ENCODE peak calls at places on chromosomes 6 and 20, in ten cellular contexts. One of them, this sample, is unnamed.
A peak's percentile ranks its signal among the peaks of the same experiment; 100 is the strongest.

GRCh38 chr20:52490715-52491430 is 299.3 kb upstream of the ZFP64 start:
- DNase-seq in NAMALWA: no peak
- DNase-seq in NCI-H1105: no peak
- DNase-seq in stimulated activated CD8-positive, alpha-beta memory T cell treated with anti-CD3 and anti-CD28 coated beads, Interleukin-4, amount 100 ng/mL, for 4 hours: no peak
- DNase-seq in transverse colon: no peak
- DNase-seq in EL: peak; percentile 76
- DNase-seq in pancreas: no peak
- DNase-seq in DMS53: no peak
- DNase-seq in NCI-H187: no peak
- DNase-seq in nucleus accumbens: no peak
- DNase-seq in this sample: peak; percentile 92

GRCh38 chr20:56665806-56666205 is 36.7 kb downstream of the TFAP2C start:
- DNase-seq in NCI-H1105: no peak
- DNase-seq in pancreas: no peak
- DNase-seq in NCI-H187: no peak
- DNase-seq in nucleus accumbens: no peak
- DNase-seq in stimulated activated CD8-positive, alpha-beta memory T cell treated with anti-CD3 and anti-CD28 coated beads, Interleukin-4, amount 100 ng/mL, for 4 hours: no peak
- DNase-seq in DMS53: no peak
- DNase-seq in EL: no peak
- DNase-seq in NAMALWA: no peak
- DNase-seq in transverse colon: no peak
- DNase-seq in this sample: no peak

GRCh38 chr6:46704562-46704961 is 16.9 kb downstream of the TDRD6 start:
- DNase-seq in NCI-H187: no peak
- DNase-seq in DMS53: peak; percentile 81
- DNase-seq in EL: peak; percentile 12
- DNase-seq in NCI-H1105: no peak
- DNase-seq in nucleus accumbens: no peak
- DNase-seq in pancreas: no peak
- DNase-seq in transverse colon: no peak
- DNase-seq in NAMALWA: peak; percentile 42
- DNase-seq in stimulated activated CD8-positive, alpha-beta memory T cell treated with anti-CD3 and anti-CD28 coated beads, Interleukin-4, amount 100 ng/mL, for 4 hours: no peak
- DNase-seq in this sample: peak; percentile 0

GRCh38 chr6:31162463-31163165 is 4.2 kb downstream of the TCF19 start:
- DNase-seq in nucleus accumbens: no peak
- DNase-seq in pancreas: no peak
- DNase-seq in NAMALWA: no peak
- DNase-seq in EL: no peak
- DNase-seq in stimulated activated CD8-positive, alpha-beta memory T cell treated with anti-CD3 and anti-CD28 coated beads, Interleukin-4, amount 100 ng/mL, for 4 hours: no peak
- DNase-seq in NCI-H187: no peak
- DNase-seq in NCI-H1105: no peak
- DNase-seq in DMS53: no peak
- DNase-seq in transverse colon: no peak
- DNase-seq in this sample: no peak

GRCh38 chr6:80165143-80165542 is 58.7 kb downstream of the BCKDHB start:
- DNase-seq in NCI-H187: no peak
- DNase-seq in EL: peak; percentile 41
- DNase-seq in pancreas: no peak
- DNase-seq in NCI-H1105: no peak
- DNase-seq in transverse colon: no peak
- DNase-seq in NAMALWA: no peak
- DNase-seq in stimulated activated CD8-positive, alpha-beta memory T cell treated with anti-CD3 and anti-CD28 coated beads, Interleukin-4, amount 100 ng/mL, for 4 hours: no peak
- DNase-seq in nucleus accumbens: no peak
- DNase-seq in DMS53: peak; percentile 71
- DNase-seq in this sample: no peak

GRCh38 chr20:54103762-54104600 is 33.6 kb upstream of the BCAS1 start:
- DNase-seq in stimulated activated CD8-positive, alpha-beta memory T cell treated with anti-CD3 and anti-CD28 coated beads, Interleukin-4, amount 100 ng/mL, for 4 hours: no peak
- DNase-seq in NAMALWA: no peak
- DNase-seq in transverse colon: peak; percentile 15
- DNase-seq in NCI-H1105: no peak
- DNase-seq in pancreas: no peak
- DNase-seq in NCI-H187: no peak
- DNase-seq in EL: no peak
- DNase-seq in DMS53: no peak
- DNase-seq in nucleus accumbens: no peak
- DNase-seq in this sample: no peak

GRCh38 chr6:15380354-15380753 is 134.5 kb downstream of the JARID2 start:
- DNase-seq in NAMALWA: no peak
- DNase-seq in EL: no peak
- DNase-seq in NCI-H1105: no peak
- DNase-seq in nucleus accumbens: no peak
- DNase-seq in transverse colon: no peak
- DNase-seq in DMS53: no peak
- DNase-seq in stimulated activated CD8-positive, alpha-beta memory T cell treated with anti-CD3 and anti-CD28 coated beads, Interleukin-4, amount 100 ng/mL, for 4 hours: no peak
- DNase-seq in pancreas: no peak
- DNase-seq in NCI-H187: no peak
- DNase-seq in this sample: no peak

GRCh38 chr6:106783631-106784566 is 154.5 kb downstream of the QRSL1 start:
- DNase-seq in stimulated activated CD8-positive, alpha-beta memory T cell treated with anti-CD3 and anti-CD28 coated beads, Interleukin-4, amount 100 ng/mL, for 4 hours: no peak
- DNase-seq in pancreas: no peak
- DNase-seq in nucleus accumbens: no peak
- DNase-seq in DMS53: peak; percentile 31
- DNase-seq in NCI-H187: no peak
- DNase-seq in EL: peak; percentile 56
- DNase-seq in NCI-H1105: no peak
- DNase-seq in NAMALWA: no peak
- DNase-seq in transverse colon: no peak
- DNase-seq in this sample: no peak

GRCh38 chr6:13992417-13993055 is 67.8 kb downstream of the RNF182 start:
- DNase-seq in NAMALWA: no peak
- DNase-seq in transverse colon: no peak
- DNase-seq in nucleus accumbens: no peak
- DNase-seq in NCI-H1105: no peak
- DNase-seq in pancreas: no peak
- DNase-seq in EL: peak; percentile 89
- DNase-seq in NCI-H187: no peak
- DNase-seq in DMS53: peak; percentile 22
- DNase-seq in stimulated activated CD8-positive, alpha-beta memory T cell treated with anti-CD3 and anti-CD28 coated beads, Interleukin-4, amount 100 ng/mL, for 4 hours: no peak
- DNase-seq in this sample: peak; percentile 86

GRCh38 chr20:38728911-38729642 is 4.8 kb downstream of the SLC32A1 start:
- DNase-seq in EL: no peak
- DNase-seq in NCI-H187: peak; percentile 49
- DNase-seq in transverse colon: no peak
- DNase-seq in DMS53: no peak
- DNase-seq in NCI-H1105: no peak
- DNase-seq in nucleus accumbens: no peak
- DNase-seq in stimulated activated CD8-positive, alpha-beta memory T cell treated with anti-CD3 and anti-CD28 coated beads, Interleukin-4, amount 100 ng/mL, for 4 hours: no peak
- DNase-seq in NAMALWA: no peak
- DNase-seq in pancreas: no peak
- DNase-seq in this sample: no peak

GRCh38 chr20:59177266-59178250 is 13.9 kb downstream of the ZNF831 start:
- DNase-seq in nucleus accumbens: no peak
- DNase-seq in DMS53: no peak
- DNase-seq in NCI-H1105: no peak
- DNase-seq in NCI-H187: no peak
- DNase-seq in pancreas: no peak
- DNase-seq in stimulated activated CD8-positive, alpha-beta memory T cell treated with anti-CD3 and anti-CD28 coated beads, Interleukin-4, amount 100 ng/mL, for 4 hours: no peak
- DNase-seq in NAMALWA: no peak
- DNase-seq in EL: no peak
- DNase-seq in transverse colon: no peak
- DNase-seq in this sample: no peak

GRCh38 chr20:58855506-58856314 is 3.2 kb downstream of the GNAS start:
- DNase-seq in EL: no peak
- DNase-seq in NCI-H1105: no peak
- DNase-seq in NAMALWA: no peak
- DNase-seq in transverse colon: no peak
- DNase-seq in nucleus accumbens: no peak
- DNase-seq in pancreas: no peak
- DNase-seq in NCI-H187: no peak
- DNase-seq in stimulated activated CD8-positive, alpha-beta memory T cell treated with anti-CD3 and anti-CD28 coated beads, Interleukin-4, amount 100 ng/mL, for 4 hours: no peak
- DNase-seq in DMS53: no peak
- DNase-seq in this sample: no peak

GRCh38 chr6:23244300-23244699 is 674.9 kb downstream of the HDGFL1 start:
- DNase-seq in EL: peak; percentile 26
- DNase-seq in pancreas: no peak
- DNase-seq in nucleus accumbens: no peak
- DNase-seq in transverse colon: no peak
- DNase-seq in NAMALWA: no peak
- DNase-seq in NCI-H187: no peak
- DNase-seq in stimulated activated CD8-positive, alpha-beta memory T cell treated with anti-CD3 and anti-CD28 coated beads, Interleukin-4, amount 100 ng/mL, for 4 hours: no peak
- DNase-seq in DMS53: no peak
- DNase-seq in NCI-H1105: no peak
- DNase-seq in this sample: peak; percentile 57

GRCh38 chr20:50704971-50705370 is 13.6 kb upstream of the RIPOR3 start:
- DNase-seq in NAMALWA: no peak
- DNase-seq in pancreas: no peak
- DNase-seq in EL: peak; percentile 42
- DNase-seq in nucleus accumbens: no peak
- DNase-seq in NCI-H187: no peak
- DNase-seq in transverse colon: no peak
- DNase-seq in NCI-H1105: no peak
- DNase-seq in DMS53: no peak
- DNase-seq in stimulated activated CD8-positive, alpha-beta memory T cell treated with anti-CD3 and anti-CD28 coated beads, Interleukin-4, amount 100 ng/mL, for 4 hours: no peak
- DNase-seq in this sample: peak; percentile 38

GRCh38 chr6:95978230-95978629 is 37.5 kb upstream of the FUT9 start:
- DNase-seq in NAMALWA: no peak
- DNase-seq in DMS53: peak; percentile 64
- DNase-seq in stimulated activated CD8-positive, alpha-beta memory T cell treated with anti-CD3 and anti-CD28 coated beads, Interleukin-4, amount 100 ng/mL, for 4 hours: no peak
- DNase-seq in NCI-H1105: no peak
- DNase-seq in NCI-H187: no peak
- DNase-seq in transverse colon: no peak
- DNase-seq in EL: no peak
- DNase-seq in nucleus accumbens: no peak
- DNase-seq in pancreas: no peak
- DNase-seq in this sample: no peak

GRCh38 chr20:41524980-41525613 is 93.1 kb downstream of the CHD6 start:
- DNase-seq in DMS53: no peak
- DNase-seq in nucleus accumbens: no peak
- DNase-seq in EL: peak; percentile 61
- DNase-seq in transverse colon: peak; percentile 77
- DNase-seq in pancreas: peak; percentile 82
- DNase-seq in stimulated activated CD8-positive, alpha-beta memory T cell treated with anti-CD3 and anti-CD28 coated beads, Interleukin-4, amount 100 ng/mL, for 4 hours: no peak
- DNase-seq in NAMALWA: no peak
- DNase-seq in NCI-H187: no peak
- DNase-seq in NCI-H1105: peak; percentile 32
- DNase-seq in this sample: peak; percentile 68

GRCh38 chr20:38680492-38681118 is 43.7 kb upstream of the SLC32A1 start:
- DNase-seq in stimulated activated CD8-positive, alpha-beta memory T cell treated with anti-CD3 and anti-CD28 coated beads, Interleukin-4, amount 100 ng/mL, for 4 hours: no peak
- DNase-seq in pancreas: no peak
- DNase-seq in nucleus accumbens: no peak
- DNase-seq in transverse colon: no peak
- DNase-seq in NCI-H187: peak; percentile 8
- DNase-seq in NAMALWA: peak; percentile 43
- DNase-seq in NCI-H1105: no peak
- DNase-seq in EL: peak; percentile 28
- DNase-seq in DMS53: peak; percentile 11
- DNase-seq in this sample: peak; percentile 55

GRCh38 chr6:134247271-134247833 is 70.6 kb downstream of the SGK1 start:
- DNase-seq in DMS53: no peak
- DNase-seq in transverse colon: peak; percentile 19
- DNase-seq in EL: no peak
- DNase-seq in NCI-H187: no peak
- DNase-seq in nucleus accumbens: no peak
- DNase-seq in stimulated activated CD8-positive, alpha-beta memory T cell treated with anti-CD3 and anti-CD28 coated beads, Interleukin-4, amount 100 ng/mL, for 4 hours: peak; percentile 31
- DNase-seq in NCI-H1105: no peak
- DNase-seq in NAMALWA: peak; percentile 23
- DNase-seq in pancreas: no peak
- DNase-seq in this sample: no peak

GRCh38 chr6:135251416-135251815 is 70.3 kb downstream of the MYB start:
- DNase-seq in NCI-H187: peak; percentile 35
- DNase-seq in pancreas: no peak
- DNase-seq in NAMALWA: no peak
- DNase-seq in stimulated activated CD8-positive, alpha-beta memory T cell treated with anti-CD3 and anti-CD28 coated beads, Interleukin-4, amount 100 ng/mL, for 4 hours: no peak
- DNase-seq in NCI-H1105: peak; percentile 40
- DNase-seq in transverse colon: peak; percentile 74
- DNase-seq in DMS53: peak; percentile 93
- DNase-seq in EL: no peak
- DNase-seq in nucleus accumbens: no peak
- DNase-seq in this sample: no peak

GRCh38 chr6:52994031-52994788 is 874 bp downstream of the GSTA4 start:
- DNase-seq in stimulated activated CD8-positive, alpha-beta memory T cell treated with anti-CD3 and anti-CD28 coated beads, Interleukin-4, amount 100 ng/mL, for 4 hours: no peak
- DNase-seq in nucleus accumbens: peak; percentile 38
- DNase-seq in NCI-H187: no peak
- DNase-seq in NAMALWA: peak; percentile 30
- DNase-seq in DMS53: peak; percentile 74
- DNase-seq in transverse colon: peak; percentile 19
- DNase-seq in EL: peak; percentile 73
- DNase-seq in pancreas: peak; percentile 28
- DNase-seq in NCI-H1105: peak; percentile 33
- DNase-seq in this sample: peak; percentile 62

GRCh38 chr6:44012078-44012493 is 115.2 kb downstream of the MRPL14 start:
- DNase-seq in NAMALWA: no peak
- DNase-seq in nucleus accumbens: no peak
- DNase-seq in DMS53: peak; percentile 55
- DNase-seq in pancreas: no peak
- DNase-seq in NCI-H187: no peak
- DNase-seq in NCI-H1105: no peak
- DNase-seq in EL: peak; percentile 98
- DNase-seq in transverse colon: no peak
- DNase-seq in stimulated activated CD8-positive, alpha-beta memory T cell treated with anti-CD3 and anti-CD28 coated beads, Interleukin-4, amount 100 ng/mL, for 4 hours: no peak
- DNase-seq in this sample: peak; percentile 99

This sample was measured in EH.